ENCODE peak calls at places on chromosome 10, in six cellular contexts. I, M, N, L, B and S are unnamed samples.

GRCh38 chr10:43204394-43204942 is 62.4 kb downstream of the RASGEF1A start:
- DNase-seq in I (no peak), M (no peak), N (no peak), L (no peak), B (no peak), S (no peak)

GRCh38 chr10:105210546-105210945 is 569.5 kb downstream of the SORCS3 start:
- DNase-seq in I (no peak), M (no peak), N (no peak), L (no peak), B (no peak), S (no peak)

GRCh38 chr10:10786334-10787090 is 231.2 kb upstream of the CELF2 start:
- DNase-seq in I (no peak), M (no peak), N (no peak), L (peak; percentile 67), B (no peak), S (no peak)

GRCh38 chr10:59968705-59969104 is 62.3 kb upstream of the CCDC6 start:
- DNase-seq in I (no peak), M (no peak), N (no peak), L (no peak), B (no peak), S (no peak)

GRCh38 chr10:80501913-80502521 is 35.7 kb upstream of the SH2D4B start:
- DNase-seq in I (no peak), M (no peak), N (no peak), L (no peak), B (peak; percentile 67), S (peak; percentile 89)

GRCh38 chr10:73648975-73649829 is 6.6 kb downstream of the SYNPO2L start:
- DNase-seq in I (no peak), M (no peak), N (no peak), L (peak; percentile 49), B (peak; percentile 97), S (peak; percentile 89)

GRCh38 chr10:120949511-120950102 is 98.4 kb downstream of the WDR11 start:
- DNase-seq in I (peak; percentile 56), M (peak; percentile 52), N (no peak), L (no peak), B (no peak), S (no peak)

GRCh38 chr10:100019824-100020160 is 10.0 kb upstream of the DNMBP start:
- DNase-seq in I (no peak), M (peak; percentile 57), N (no peak), L (no peak), B (peak; percentile 78), S (no peak)

GRCh38 chr10:131970946-131971345 is 10.8 kb downstream of the BNIP3 start:
- DNase-seq in I (no peak), M (no peak), N (no peak), L (no peak), B (no peak), S (no peak)

GRCh38 chr10:98340261-98340675 is 72.3 kb upstream of the LOXL4 start:
- DNase-seq in I (no peak), M (no peak), N (no peak), L (peak; percentile 49), B (no peak), S (no peak)

GRCh38 chr10:114718386-114718785 is 60.3 kb upstream of the ABLIM1 start:
- DNase-seq in I (no peak), M (no peak), N (no peak), L (no peak), B (no peak), S (no peak)

GRCh38 chr10:44961231-44961571 is 1.6 kb downstream of the RASSF4 start:
- DNase-seq in I (peak; percentile 26), M (peak; percentile 19), N (no peak), L (no peak), B (no peak), S (no peak)

GRCh38 chr10:73233883-73234282 is 13.2 kb downstream of the DNAJC9 start:
- DNase-seq in I (no peak), M (no peak), N (no peak), L (no peak), B (no peak), S (no peak)

GRCh38 chr10:98259606-98260319 is 8.2 kb downstream of the LOXL4 start:
- DNase-seq in I (no peak), M (no peak), N (no peak), L (peak; percentile 36), B (no peak), S (peak; percentile 20)

GRCh38 chr10:125726914-125727313 is 7.4 kb downstream of the EDRF1 start:
- DNase-seq in I (no peak), M (no peak), N (no peak), L (no peak), B (no peak), S (no peak)

GRCh38 chr10:80322711-80323110 is 33.3 kb upstream of the MAT1A start:
- DNase-seq in I (no peak), M (no peak), N (no peak), L (no peak), B (peak; percentile 22), S (no peak)

GRCh38 chr10:71269301-71270288 is 49.5 kb upstream of the SLC29A3 start:
- DNase-seq in I (peak; percentile 73), M (peak; percentile 91), N (peak; percentile 30), L (peak; percentile 49), B (peak; percentile 92), S (no peak)

GRCh38 chr10:47114680-47115186 is 185.3 kb upstream of the GDF10 start:
- DNase-seq in I (peak; percentile 35), M (no peak), N (no peak), L (no peak), B (no peak), S (no peak)

DNA sequence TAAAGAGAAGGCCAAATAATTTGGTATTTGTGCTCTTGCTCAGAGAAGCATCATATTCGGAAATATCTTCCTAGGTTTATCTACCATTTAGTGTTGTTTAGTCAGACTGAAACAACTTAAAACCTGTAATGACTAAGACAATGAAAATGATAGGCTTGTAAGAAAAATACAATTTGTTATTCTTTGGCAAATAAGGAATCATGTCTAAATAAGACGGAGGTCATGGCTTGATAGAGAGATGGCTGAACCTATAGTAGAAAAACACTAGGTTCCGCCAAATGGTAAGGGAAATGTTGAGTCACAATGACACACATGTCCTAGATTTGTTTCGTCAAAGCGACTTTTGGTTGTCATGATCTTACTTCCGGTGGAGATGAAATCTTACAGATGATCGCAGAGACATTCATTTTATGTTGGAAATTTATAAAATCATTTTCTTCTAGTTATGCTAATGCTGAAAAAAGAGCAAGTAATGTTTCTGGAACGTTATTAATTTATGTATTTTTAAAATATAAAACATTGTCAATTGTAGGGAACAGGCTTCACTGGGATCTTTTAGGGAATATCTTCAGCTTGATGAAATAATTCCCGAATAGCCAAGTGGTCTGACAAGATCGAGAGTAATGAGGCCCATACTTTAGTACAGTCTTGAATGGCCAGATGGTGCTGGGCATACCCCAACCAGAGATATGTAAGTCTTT is 1.0 kb downstream of the SRGN start:
- DNase-seq in I (no peak), M (no peak), N (no peak), L (peak; percentile 52), B (no peak), S (peak; percentile 37)
- H3K9ac ChIP-seq in I (no peak overlapping the region), M (no peak overlapping the region), N (no peak overlapping the region), L (no peak overlapping the region), B (no peak overlapping the region), S (no peak overlapping the region)

DNA sequence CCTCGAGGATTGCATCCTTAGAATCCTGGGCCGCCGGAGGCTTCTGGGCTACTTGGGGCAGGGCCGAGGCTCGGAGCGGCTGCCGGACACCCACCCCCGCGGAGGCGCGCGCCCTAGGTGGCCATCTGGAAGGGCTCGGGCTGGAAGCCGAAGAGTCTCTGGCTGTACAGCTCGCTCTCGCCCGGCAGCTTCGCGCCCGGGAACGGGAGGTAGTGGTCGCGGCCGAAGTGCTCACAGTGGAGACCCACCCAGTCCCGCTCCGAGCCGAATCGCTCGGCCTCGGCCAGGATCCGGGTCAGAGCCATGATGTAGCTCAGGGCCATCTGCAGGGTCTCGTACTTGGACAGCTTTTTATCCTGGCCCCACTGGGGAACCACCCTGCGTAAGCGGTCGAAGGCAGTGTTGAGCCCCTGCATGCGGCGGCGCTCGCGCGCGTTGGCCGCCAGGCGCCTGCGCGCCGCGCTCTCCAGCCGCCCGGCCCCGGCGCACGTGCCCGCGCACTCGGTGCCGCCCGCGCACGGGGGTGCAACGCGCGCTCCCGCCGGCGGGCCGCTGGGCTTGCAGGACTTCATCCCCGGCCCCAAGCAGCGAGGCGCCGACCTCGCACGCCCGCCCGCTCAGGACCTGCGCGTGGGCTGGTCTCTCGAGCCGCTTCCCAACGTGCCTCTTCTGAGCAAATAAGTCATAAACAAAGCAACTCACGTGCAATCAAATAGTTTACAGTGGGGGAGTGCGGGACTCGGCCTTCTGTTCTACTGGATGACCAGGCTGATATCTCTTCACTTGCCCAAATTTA is 609 bp downstream of the ATOH7 start:
- DNase-seq in I (peak; percentile 88), M (peak; percentile 82), N (peak; percentile 77), L (peak; percentile 76), B (peak; percentile 85), S (peak; percentile 46)
- H4K8ac ChIP-seq in I (peak overlapping the region; percentile 95), M (no peak overlapping the region), N (peak overlapping the region; percentile 86), L (peak overlapping the region; percentile 94), B (no peak overlapping the region), S (peak overlapping the region; percentile 56)

GRCh38 chr10:4194231-4194630 is 409.2 kb upstream of the KLF6 start:
- DNase-seq in I (no peak), M (no peak), N (no peak), L (peak; percentile 56), B (no peak), S (no peak)
- H3K9ac ChIP-seq in I (no peak overlapping the region), M (no peak overlapping the region), N (no peak overlapping the region), L (no peak overlapping the region), B (no peak overlapping the region), S (no peak overlapping the region)

GRCh38 chr10:48465860-48466521 is 138.9 kb downstream of the ARHGAP22 start:
- DNase-seq in I (peak; percentile 55), M (peak; percentile 47), N (no peak), L (no peak), B (peak; percentile 30), S (peak; percentile 20)
- H4K8ac ChIP-seq in I (peak overlapping the region; percentile 85), M (no peak overlapping the region), N (no peak overlapping the region), L (no peak overlapping the region), B (peak overlapping the region; percentile 31), S (peak overlapping the region; percentile 73)

DNA sequence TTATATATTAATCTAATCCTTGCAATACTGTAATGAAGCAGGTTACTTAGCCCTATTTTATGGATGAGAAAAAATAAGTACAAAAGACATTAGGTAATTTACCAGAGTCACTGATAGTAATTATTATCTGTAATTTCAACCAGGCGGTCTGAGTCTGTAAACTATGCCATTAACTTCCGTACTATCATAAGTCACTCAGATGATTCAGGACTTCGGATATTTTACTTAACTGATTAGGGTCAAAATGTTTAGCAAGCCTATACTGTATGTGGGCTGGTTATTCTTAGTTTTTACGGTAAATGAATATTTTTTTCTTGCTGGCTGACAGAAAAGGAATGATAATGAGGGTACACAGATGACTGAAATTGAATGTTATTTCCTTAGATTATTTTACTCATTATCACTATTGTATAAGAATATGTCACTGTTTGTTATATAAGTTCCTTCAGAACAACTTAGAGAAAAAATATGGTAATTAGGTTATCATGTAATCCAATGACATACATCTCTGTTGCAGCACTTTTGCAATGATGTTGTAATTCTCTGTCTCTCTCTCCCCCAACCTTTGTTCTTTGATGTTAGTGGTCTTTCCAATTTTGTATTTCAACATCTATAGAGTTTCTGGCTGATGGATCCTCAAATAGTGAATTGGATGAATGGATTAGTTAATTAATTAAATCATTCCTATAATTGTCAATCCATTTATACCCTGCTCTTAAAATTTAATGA is 165.6 kb downstream of the ZEB1 start:
- DNase-seq in I (no peak), M (no peak), N (no peak), L (peak; percentile 52), B (no peak), S (peak; percentile 70)
- H3K9ac ChIP-seq in I (no peak overlapping the region), M (no peak overlapping the region), N (no peak overlapping the region), L (no peak overlapping the region), B (no peak overlapping the region), S (no peak overlapping the region)